ENCODE peak calls at places on chromosomes 16 and 17, in nine cellular contexts. U is HFF-Myc, S is NB4, R is HCT116, K is AG04450, Q is cardiac muscle cell, I is AG09309, Z is RWPE2, F is ascending aorta. V is an unnamed sample.

GRCh38 chr17:38877130-38877851 is 7.4 kb downstream of the LASP1 start:
- DNase-seq in Q (no peak), S (peak), Z (no peak), U (no peak), I (no peak), K (no peak), F (no peak), R (no peak), V (no peak)

GRCh38 chr17:76570877-76571471 is 14.7 kb downstream of the ST6GALNAC2 start:
- DNase-seq in I (no peak), S (peak), Z (no peak), K (no peak), F (no peak), U (no peak), R (no peak), Q (no peak), V (no peak)

GRCh38 chr17:39845052-39845976 is 18.8 kb downstream of the IKZF3 start:
- DNase-seq in U (no peak), R (no peak), K (no peak), F (no peak), I (no peak), Q (no peak), Z (no peak), S (no peak), V (no peak)

GRCh38 chr16:8590161-8590688 is at the start of gene TMEM114:
- DNase-seq in K (no peak), Q (no peak), S (no peak), F (no peak), Z (no peak), I (no peak), U (no peak), R (no peak), V (no peak)

GRCh38 chr17:4562000-4562969 is 1.9 kb upstream of the GGT6 start:
- DNase-seq in I (no peak), S (no peak), U (no peak), Q (no peak), F (no peak), K (no peak), R (no peak), Z (no peak), V (no peak)

GRCh38 chr17:4710693-4711634 is 532 bp downstream of the ARRB2 start:
- DNase-seq in Q (no peak), R (no peak), I (no peak), U (no peak), Z (no peak), K (no peak), F (no peak), S (peak), V (no peak)

GRCh38 chr16:50228364-50228868 is 37.9 kb upstream of the ADCY7 start:
- DNase-seq in Z (no peak), Q (no peak), I (no peak), K (no peak), U (no peak), F (no peak), S (no peak), R (no peak), V (no peak)

GRCh38 chr16:28549301-28549899 is 4.3 kb upstream of the SGF29 start:
- DNase-seq in S (peak), R (peak), U (no peak), Q (peak), K (no peak), Z (no peak), F (no peak), I (no peak), V (no peak)

GRCh38 chr17:21287703-21288449 is 3.4 kb downstream of the MAP2K3 start:
- DNase-seq in K (peak), S (peak), Z (peak), U (peak), I (peak), Q (peak), R (peak), F (peak), V (peak)

GRCh38 chr16:74034862-74035261 is 261.8 kb upstream of the PSMD7 start:
- DNase-seq in S (peak), I (no peak), Z (no peak), F (no peak), U (peak), R (peak), Q (peak), K (no peak), V (peak)

GRCh38 chr17:21394265-21394664 is 18.1 kb downstream of the KCNJ12 start:
- DNase-seq in U (no peak), I (peak), K (no peak), Z (no peak), R (no peak), F (no peak), Q (no peak), S (no peak), V (no peak)

GRCh38 chr17:36680701-36681202 is 79.4 kb downstream of the MRM1 start:
- DNase-seq in F (no peak), U (no peak), Q (no peak), K (no peak), R (no peak), Z (no peak), I (no peak), S (no peak), V (no peak)

GRCh38 chr16:4306439-4307214 is 9.2 kb upstream of the GLIS2 start:
- DNase-seq in U (no peak), F (no peak), Z (peak), Q (no peak), R (no peak), S (no peak), I (no peak), K (no peak), V (no peak)

GRCh38 chr17:59547131-59547915 is 18.1 kb upstream of the DHX40 start:
- DNase-seq in S (peak), I (no peak), Q (peak), R (no peak), F (no peak), U (no peak), Z (no peak), K (no peak), V (no peak)

GRCh38 chr17:63496663-63497400 is 20.0 kb downstream of the ACE start:
- DNase-seq in R (no peak), Q (no peak), F (no peak), K (no peak), U (no peak), Z (peak), S (no peak), I (no peak), V (no peak)

GRCh38 chr17:75679706-75680201 is 12.6 kb downstream of the SAP30BP start:
- DNase-seq in S (no peak), U (no peak), R (no peak), Q (peak), Z (no peak), F (no peak), K (no peak), I (no peak), V (no peak)

GRCh38 chr16:28531777-28532744 is 6.7 kb downstream of the NUPR1 start:
- DNase-seq in R (peak), Z (no peak), Q (peak), K (no peak), I (no peak), F (peak), S (no peak), U (no peak), V (no peak)

GRCh38 chr17:39757931-39758873 is 20.5 kb downstream of the GRB7 start:
- DNase-seq in K (no peak), R (no peak), U (no peak), I (no peak), Z (no peak), F (no peak), S (peak), Q (no peak), V (no peak)

GRCh38 chr16:79066621-79067020 is 533.9 kb downstream of the MAF start:
- DNase-seq in U (no peak), I (no peak), F (no peak), K (no peak), R (no peak), Z (no peak), S (no peak), Q (no peak), V (no peak)

GRCh38 chr17:48194097-48194550 is 86.6 kb downstream of the SNX11 start:
- DNase-seq in F (no peak), R (peak), S (no peak), Q (no peak), I (peak), U (no peak), K (peak), Z (no peak), V (no peak)

GRCh38 chr17:59149051-59149450 is 5.9 kb downstream of the SKA2 start:
- DNase-seq in Z (no peak), R (no peak), Q (no peak), F (no peak), I (no peak), U (no peak), K (no peak), S (no peak), V (no peak)

GRCh38 chr17:19386276-19386863 is 620 bp downstream of the MFAP4 start:
- DNase-seq in K (peak), S (peak), Q (peak), U (no peak), Z (no peak), R (no peak), F (peak), I (peak), V (peak)

GRCh38 chr17:247767-248166 is 66.3 kb upstream of the DOC2B start:
- DNase-seq in F (peak), R (no peak), S (no peak), K (no peak), U (no peak), I (no peak), Z (peak), Q (no peak), V (no peak)

GRCh38 chr17:75316253-75316652 is 27.0 kb upstream of the SLC25A19 start:
- DNase-seq in U (no peak), Q (no peak), S (peak), R (no peak), Z (no peak), K (no peak), F (no peak), I (no peak), V (no peak)

GRCh38 chr16:25108054-25108453 is 3.5 kb upstream of the LCMT1 start:
- DNase-seq in U (no peak), S (peak), R (no peak), K (no peak), F (no peak), Q (no peak), I (no peak), Z (no peak), V (no peak)

GRCh38 chr17:60766778-60767190 is 89.1 kb downstream of the BCAS3 start:
- DNase-seq in Q (no peak), K (no peak), U (no peak), Z (no peak), R (no peak), S (no peak), I (no peak), F (no peak), V (no peak)

GRCh38 chr16:30183961-30184429 is 593 bp downstream of the CORO1A start:
- DNase-seq in K (no peak), F (peak), Q (no peak), U (no peak), I (no peak), Z (no peak), R (no peak), S (peak), V (no peak)

GRCh38 chr16:11190585-11191565 is 65.1 kb downstream of the SOCS1 start:
- DNase-seq in Z (peak), Q (no peak), R (no peak), I (no peak), F (no peak), K (no peak), S (no peak), U (no peak), V (no peak)

GRCh38 chr17:65287040-65287439 is 149.9 kb downstream of the RGS9 start:
- DNase-seq in Z (no peak), Q (peak), U (no peak), S (no peak), I (no peak), K (no peak), R (no peak), F (peak), V (no peak)

GRCh38 chr17:51640108-51640622 is 379.8 kb downstream of the UTP18 start:
- DNase-seq in S (peak), U (no peak), Z (no peak), R (peak), F (no peak), Q (no peak), K (no peak), I (no peak), V (no peak)
- TF ChIP-seq CTCF in S (peak), U (no peak), Z (peak), R (peak), F (no peak), Q (no peak), K (no peak), I (no peak), V (no peak)

GRCh38 chr16:3060339-3061127 is 4.9 kb upstream of the IL32 start:
- DNase-seq in Q (no peak), F (no peak), K (no peak), I (no peak), S (no peak), Z (no peak), U (no peak), R (no peak), V (no peak)

GRCh38 chr16:3057181-3058166 is 8.0 kb upstream of the IL32 start:
- DNase-seq in I (no peak), U (no peak), S (no peak), F (no peak), K (no peak), R (no peak), Q (no peak), Z (no peak), V (no peak)

GRCh38 chr16:3059723-3060242 is 5.7 kb upstream of the IL32 start:
- DNase-seq in R (no peak), Z (no peak), F (no peak), K (no peak), U (no peak), I (no peak), Q (no peak), S (no peak), V (no peak)

GRCh38 chr16:3058173-3059030 is 7.0 kb upstream of the IL32 start:
- DNase-seq in R (peak), S (peak), I (no peak), Z (no peak), Q (peak), U (no peak), K (no peak), F (peak), V (no peak)

GRCh38 chr16:3059041-3059722 is 6.3 kb upstream of the IL32 start:
- DNase-seq in U (peak), I (peak), K (peak), S (peak), Q (peak), R (peak), Z (no peak), F (peak), V (peak)
- TF ChIP-seq CTCF in U (peak), I (peak), K (peak), S (peak), Q (peak), R (peak), Z (peak), F (peak), V (peak)

GRCh38 chr16:85605912-85606841 is 6.9 kb upstream of the GSE1 start:
- DNase-seq in I (no peak), R (no peak), Q (no peak), Z (no peak), S (no peak), U (no peak), F (no peak), K (no peak), V (no peak)

GRCh38 chr16:85608515-85608885 is 4.6 kb upstream of the GSE1 start:
- DNase-seq in F (no peak), Z (no peak), I (no peak), R (no peak), S (no peak), U (no peak), K (no peak), Q (no peak), V (no peak)

GRCh38 chr16:85606920-85607319 is 6.2 kb upstream of the GSE1 start:
- DNase-seq in S (no peak), F (no peak), R (no peak), K (no peak), Q (no peak), Z (no peak), I (no peak), U (no peak), V (no peak)

GRCh38 chr16:85607796-85608514 is 5.2 kb upstream of the GSE1 start:
- DNase-seq in Z (no peak), R (no peak), F (no peak), Q (no peak), U (no peak), S (no peak), I (no peak), K (no peak), V (no peak)

DNA sequence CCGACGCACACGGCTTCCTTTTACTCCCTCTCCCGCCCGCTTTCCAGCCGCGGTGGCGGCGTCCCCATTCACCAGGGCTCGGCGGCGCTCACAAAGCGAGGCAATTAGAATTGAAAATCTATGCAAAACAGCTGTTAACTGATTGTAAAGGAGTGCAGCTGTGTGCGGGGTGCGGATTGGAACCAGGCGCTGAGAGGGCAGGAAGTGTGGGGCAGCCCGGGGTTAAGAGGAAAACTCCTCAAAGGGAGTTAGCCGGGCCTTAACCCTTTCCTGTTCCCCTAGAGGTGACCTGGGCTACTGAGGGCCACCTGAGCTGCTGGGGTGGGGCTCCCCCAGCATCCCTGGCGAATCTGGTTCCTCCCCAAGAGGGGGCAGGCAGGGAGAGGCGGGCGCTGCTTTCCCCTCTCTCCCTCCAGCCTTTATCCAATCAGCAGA is 5.8 kb upstream of the GSE1 start:
- DNase-seq in Z (no peak), F (no peak), U (no peak), R (no peak), K (no peak), I (no peak), Q (peak), S (peak), V (no peak)
- TF ChIP-seq CTCF in Z (no peak), F (no peak), U (no peak), R (no peak), K (no peak), I (no peak), Q (peak), S (no peak), V (no peak)

DNA sequence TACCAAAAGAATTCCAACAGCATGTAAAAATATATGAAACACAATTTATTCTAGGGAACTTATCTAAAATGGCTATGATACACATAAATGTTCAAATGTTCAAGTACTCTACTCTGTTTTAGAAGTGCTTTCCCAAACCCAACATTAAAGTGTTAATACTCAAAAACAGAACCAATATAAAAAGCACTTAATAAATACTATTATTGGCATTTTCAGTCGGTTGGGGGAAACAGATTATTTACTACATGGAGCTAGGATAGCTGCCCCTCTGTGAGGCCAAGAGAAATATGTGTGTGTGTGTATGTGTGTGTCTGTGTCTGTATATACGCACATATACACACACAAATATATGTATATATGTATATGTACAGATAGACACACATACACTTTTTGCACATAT is 32.1 kb upstream of the BRIP1 start:
- DNase-seq in K (no peak), I (no peak), U (no peak), F (no peak), Z (no peak), Q (no peak), R (no peak), S (no peak), V (no peak)
- TF ChIP-seq CTCF in K (no peak), I (no peak), U (no peak), F (no peak), Z (no peak), Q (no peak), R (no peak), S (no peak), V (no peak)

GRCh38 chr16:59973966-59974365 is 1239.8 kb upstream of the GOT2 start:
- DNase-seq in R (no peak), S (no peak), Q (no peak), K (no peak), I (no peak), Z (peak), F (no peak), U (no peak), V (no peak)
- TF ChIP-seq CTCF in R (no peak), S (no peak), Q (no peak), K (no peak), I (no peak), Z (peak), F (no peak), U (no peak), V (no peak)

DNA sequence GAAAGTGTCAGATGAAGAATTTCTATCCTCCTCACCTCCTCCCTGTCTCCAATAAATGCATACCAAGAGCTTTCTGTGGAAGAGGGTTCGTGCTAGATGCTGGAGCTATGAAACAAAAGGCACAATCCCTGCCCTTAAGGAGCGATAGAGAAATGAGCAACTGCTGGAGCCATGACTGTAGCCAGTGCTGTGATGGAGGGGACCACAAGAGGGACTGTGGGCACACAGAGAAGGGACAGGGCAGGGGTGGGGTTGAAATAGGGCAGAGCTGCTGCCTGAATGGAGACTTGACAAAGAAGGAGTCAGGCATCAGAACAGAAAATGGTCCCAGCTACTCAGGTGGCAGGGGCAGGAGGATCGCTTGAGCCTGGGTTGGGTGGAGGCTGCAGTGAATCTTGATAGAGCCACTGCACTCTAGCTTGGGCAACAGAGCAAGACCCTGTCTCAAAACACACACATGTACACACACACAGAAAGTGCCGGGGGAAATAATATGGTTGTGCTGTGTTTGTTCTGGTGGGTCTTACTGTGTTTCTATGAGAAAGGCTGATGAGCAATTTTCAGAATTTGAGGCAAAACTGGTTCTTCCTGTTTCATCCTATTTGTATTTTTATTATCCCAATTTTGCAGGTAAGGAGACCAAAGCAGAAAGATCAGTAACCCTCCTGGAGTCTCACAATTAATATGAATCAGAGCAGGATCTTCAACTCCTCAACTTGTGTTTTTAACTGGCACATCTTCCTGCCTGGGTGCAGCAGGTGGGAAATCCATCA is 16.5 kb downstream of the TMEM98 start:
- DNase-seq in I (no peak), Q (no peak), S (no peak), K (no peak), U (no peak), F (no peak), Z (no peak), R (no peak), V (no peak)
- TF ChIP-seq CTCF in I (no peak), Q (no peak), S (no peak), K (no peak), U (no peak), F (no peak), Z (no peak), R (no peak), V (no peak)

V was measured in AG09319.